ENCODE peak calls at places on chromosomes 13 and 19, in six cellular contexts. H is WTC11, J is H1, Y is HCT116, K is K562, P is HEK293T. O is an unnamed sample.

GRCh38 chr19:38559428-38560401 is 58.0 kb downstream of the MAP4K1 start:
- DNase-seq in H (no peak), J (no peak), Y (no peak), K (no peak), P (no peak), O (no peak)

GRCh38 chr19:38224014-38224862 is at the start of gene DPF1:
- DNase-seq in H (peak; percentile 92), J (peak; percentile 94), Y (peak; percentile 54), K (peak; percentile 96), P (peak; percentile 91), O (peak; percentile 78)

GRCh38 chr13:92074658-92075057 is 676.2 kb downstream of the GPC5 start:
- DNase-seq in H (peak; percentile 16), J (no peak), Y (no peak), K (no peak), P (peak; percentile 55), O (peak; percentile 28)

GRCh38 chr13:96089749-96090239 is at the start of gene HS6ST3:
- DNase-seq in H (peak; percentile 75), J (no peak), Y (peak; percentile 10), K (peak; percentile 14), P (peak; percentile 71), O (no peak)

GRCh38 chr13:78060966-78061365 is 142.3 kb upstream of the EDNRB start:
- DNase-seq in H (no peak), J (no peak), Y (no peak), K (no peak), P (no peak), O (no peak)

GRCh38 chr13:51453959-51454703 is 1.3 kb upstream of the INTS6 start:
- DNase-seq in H (no peak), J (no peak), Y (no peak), K (peak; percentile 12), P (peak; percentile 7), O (no peak)

GRCh38 chr19:5466814-5467291 is 11.6 kb downstream of the ZNRF4 start:
- DNase-seq in H (no peak), J (no peak), Y (no peak), K (no peak), P (no peak), O (no peak)

GRCh38 chr13:100514788-100515409 is 73.7 kb downstream of the GGACT start:
- DNase-seq in H (peak; percentile 90), J (peak; percentile 92), Y (peak; percentile 55), K (peak; percentile 80), P (peak; percentile 76), O (peak; percentile 56)

GRCh38 chr13:36323951-36324566 is 22.1 kb downstream of the SPART start:
- DNase-seq in H (no peak), J (no peak), Y (no peak), K (no peak), P (no peak), O (peak; percentile 29)

GRCh38 chr13:28754698-28755545 is 36.2 kb upstream of the SLC46A3 start:
- DNase-seq in H (peak; percentile 60), J (peak; percentile 57), Y (peak; percentile 19), K (peak; percentile 28), P (no peak), O (peak; percentile 11)

GRCh38 chr19:1232652-1233360 is 5.0 kb downstream of the CBARP start:
- DNase-seq in H (no peak), J (no peak), Y (no peak), K (no peak), P (no peak), O (no peak)

GRCh38 chr13:47886314-47886713 is 114.8 kb downstream of the SUCLA2 start:
- DNase-seq in H (no peak), J (no peak), Y (no peak), K (no peak), P (no peak), O (no peak)

GRCh38 chr19:2627319-2627829 is 75.1 kb downstream of the GNG7 start:
- DNase-seq in H (no peak), J (no peak), Y (peak; percentile 92), K (no peak), P (no peak), O (peak; percentile 68)
- TF ChIP-seq SP1 in H (no peak), J (no peak), Y (peak; percentile 84), K (no peak), P (no peak), O (no peak)

GRCh38 chr13:26026211-26026610 is 25.6 kb downstream of the SHISA2 start:
- DNase-seq in H (no peak), J (peak; percentile 43), Y (no peak), K (no peak), P (no peak), O (no peak)

GRCh38 chr13:26024558-26024957 is 27.3 kb downstream of the SHISA2 start:
- DNase-seq in H (no peak), J (peak; percentile 37), Y (no peak), K (no peak), P (no peak), O (no peak)

GRCh38 chr13:26022538-26023292 is 29.1 kb downstream of the SHISA2 start:
- DNase-seq in H (no peak), J (peak; percentile 39), Y (no peak), K (no peak), P (peak; percentile 26), O (no peak)

GRCh38 chr13:26025771-26026170 is 26.0 kb downstream of the SHISA2 start:
- DNase-seq in H (no peak), J (peak; percentile 41), Y (no peak), K (no peak), P (no peak), O (no peak)

GRCh38 chr13:26025196-26025595 is 26.6 kb downstream of the SHISA2 start:
- DNase-seq in H (peak; percentile 45), J (peak; percentile 46), Y (no peak), K (no peak), P (no peak), O (no peak)
- TF ChIP-seq SP1 in H (no peak), J (no peak), Y (no peak), K (no peak), P (no peak), O (no peak)

GRCh38 chr19:42198676-42199439 is 18.6 kb downstream of the DEDD2 start:
- DNase-seq in H (no peak), J (no peak), Y (no peak), K (no peak), P (no peak), O (no peak)
- TF ChIP-seq SP1 in H (no peak), J (no peak), Y (no peak), K (no peak), P (no peak), O (no peak)

GRCh38 chr19:46392837-46393236 is 20.5 kb downstream of the CCDC8 start:
- DNase-seq in H (no peak), J (no peak), Y (no peak), K (no peak), P (no peak), O (no peak)

GRCh38 chr19:46392252-46392801 is 21.0 kb downstream of the CCDC8 start:
- DNase-seq in H (no peak), J (no peak), Y (no peak), K (no peak), P (no peak), O (no peak)

GRCh38 chr19:46391296-46392251 is 21.8 kb downstream of the CCDC8 start:
- DNase-seq in H (no peak), J (no peak), Y (no peak), K (no peak), P (no peak), O (no peak)

GRCh38 chr19:46393456-46394397 is 19.6 kb downstream of the CCDC8 start:
- DNase-seq in H (no peak), J (no peak), Y (no peak), K (peak; percentile 33), P (no peak), O (no peak)

DNA sequence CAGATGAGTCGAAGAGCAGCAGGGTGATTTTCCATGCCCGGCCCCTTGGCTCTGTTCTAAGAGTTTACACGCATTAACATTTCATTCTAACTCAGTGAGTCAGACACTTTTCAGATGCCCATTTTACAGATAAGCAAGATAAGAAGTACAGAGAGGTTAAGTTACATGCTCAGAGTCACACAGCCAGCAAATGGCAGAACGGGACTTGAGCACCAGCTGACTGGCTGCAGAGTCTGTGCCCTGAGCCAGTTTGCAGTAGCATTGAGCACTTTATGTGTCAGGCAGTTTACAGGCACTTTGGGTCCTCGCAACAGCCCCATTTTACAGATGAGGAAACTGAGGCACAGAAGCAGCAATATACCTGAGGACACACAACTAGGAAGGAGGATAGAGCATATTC is 19.0 kb downstream of the CCDC8 start:
- DNase-seq in H (no peak), J (no peak), Y (no peak), K (no peak), P (no peak), O (no peak)
- TF ChIP-seq SP1 in H (no peak), J (no peak), Y (no peak), K (no peak), P (no peak), O (no peak)

GRCh38 chr13:50387124-50387581 is 371.9 kb downstream of the KCNRG start:
- DNase-seq in H (peak; percentile 66), J (peak; percentile 54), Y (no peak), K (peak; percentile 65), P (peak; percentile 69), O (peak; percentile 25)
- TF ChIP-seq SP1 in H (no peak), J (no peak), Y (no peak), K (no peak), P (no peak), O (no peak)

GRCh38 chr19:16371540-16371986 is 46.9 kb downstream of the KLF2 start:
- DNase-seq in H (no peak), J (no peak), Y (no peak), K (peak; percentile 80), P (no peak), O (no peak)
- TF ChIP-seq SP1 in H (no peak), J (no peak), Y (no peak), K (no peak), P (no peak), O (no peak)

O was measured in HepG2.